ENCODE peak calls at places on chromosomes 11 and 22, in four cellular contexts. W, V, B and L are unnamed samples.

GRCh38 chr22:17305076-17305475 is 64.2 kb upstream of the CECR2 start:
- DNase-seq in B (no peak), W (no peak), V (no peak), L (no peak)

GRCh38 chr22:28802595-28803087 is 2.3 kb upstream of the XBP1 start:
- DNase-seq in V (peak; percentile 14), W (no peak), B (no peak), L (no peak)

GRCh38 chr22:47618180-47618579 is 855.7 kb downstream of the TBC1D22A start:
- DNase-seq in B (no peak), W (no peak), V (no peak), L (no peak)

GRCh38 chr11:79437981-79438630 is 2.7 kb downstream of the TENM4 start:
- DNase-seq in V (peak; percentile 78), W (peak; percentile 67), B (no peak), L (peak; percentile 81)

GRCh38 chr11:104799251-104799650 is 99.0 kb downstream of the CASP12 start:
- DNase-seq in B (no peak), W (no peak), V (no peak), L (no peak)

GRCh38 chr11:36317992-36318391 is 21.9 kb downstream of the PRR5L start:
- DNase-seq in W (no peak), B (no peak), V (no peak), L (no peak)

GRCh38 chr22:48753381-48753730 is 1074.3 kb downstream of the BRD1 start:
- DNase-seq in W (no peak), V (no peak), B (no peak), L (no peak)

GRCh38 chr22:42862045-42862734 is 5.1 kb upstream of the ARFGAP3 start:
- DNase-seq in B (no peak), W (no peak), V (no peak), L (peak; percentile 60)

GRCh38 chr22:17969732-17970131 is 54.6 kb downstream of the MICAL3 start:
- DNase-seq in B (no peak), V (no peak), W (no peak), L (peak; percentile 58)

GRCh38 chr22:41780714-41781507 is 19.6 kb upstream of the CCDC134 start:
- DNase-seq in V (peak; percentile 91), B (no peak), W (no peak), L (no peak)

GRCh38 chr11:47407746-47408590 is at the start of gene SLC39A13:
- DNase-seq in V (peak; percentile 99), W (peak; percentile 99), B (peak; percentile 81), L (peak; percentile 96)

GRCh38 chr11:128508785-128509518 is 78.4 kb downstream of the ETS1 start:
- DNase-seq in V (no peak), B (no peak), W (no peak), L (peak; percentile 34)

GRCh38 chr11:7892751-7893356 is 38.2 kb downstream of the OR10A6 start:
- DNase-seq in V (no peak), B (peak; percentile 22), W (peak; percentile 56), L (peak; percentile 49)

GRCh38 chr22:36432592-36433317 is 45.0 kb upstream of the MYH9 start:
- DNase-seq in V (no peak), B (no peak), W (no peak), L (no peak)

GRCh38 chr11:127017482-127017881 is 16.9 kb upstream of the KIRREL3 start:
- DNase-seq in B (no peak), V (no peak), W (no peak), L (peak; percentile 46)

GRCh38 chr22:41557401-41558240 is 3.2 kb upstream of the CSDC2 start:
- DNase-seq in W (no peak), B (no peak), V (peak; percentile 95), L (peak; percentile 73)

GRCh38 chr22:47634342-47634741 is 871.9 kb downstream of the TBC1D22A start:
- DNase-seq in V (no peak), B (no peak), W (no peak), L (no peak)

DNA sequence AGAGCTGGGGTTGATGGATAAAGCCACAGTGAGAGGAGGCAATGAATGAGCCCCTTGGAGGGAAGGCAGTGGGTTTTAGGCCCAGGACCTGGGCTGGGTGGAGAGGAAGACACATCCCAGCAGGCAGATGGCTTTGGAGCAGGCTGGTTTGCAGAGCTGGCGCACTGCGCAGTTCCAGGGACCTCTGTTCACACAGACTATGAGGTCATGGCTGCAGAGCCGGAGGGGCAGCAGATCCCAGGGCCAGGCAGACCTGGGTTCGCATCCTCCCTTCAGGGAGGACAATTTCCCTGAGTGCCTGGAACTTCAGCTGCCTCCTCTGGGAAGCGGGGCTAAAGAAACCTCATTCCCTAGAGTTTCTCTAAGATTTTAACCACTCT is 28.2 kb upstream of the DGKZ start:
- DNase-seq in W (no peak), B (no peak), V (no peak), L (no peak)
- H3K9ac ChIP-seq in W (no peak overlapping the region), B (no peak overlapping the region), V (no peak overlapping the region), L (no peak overlapping the region)

DNA sequence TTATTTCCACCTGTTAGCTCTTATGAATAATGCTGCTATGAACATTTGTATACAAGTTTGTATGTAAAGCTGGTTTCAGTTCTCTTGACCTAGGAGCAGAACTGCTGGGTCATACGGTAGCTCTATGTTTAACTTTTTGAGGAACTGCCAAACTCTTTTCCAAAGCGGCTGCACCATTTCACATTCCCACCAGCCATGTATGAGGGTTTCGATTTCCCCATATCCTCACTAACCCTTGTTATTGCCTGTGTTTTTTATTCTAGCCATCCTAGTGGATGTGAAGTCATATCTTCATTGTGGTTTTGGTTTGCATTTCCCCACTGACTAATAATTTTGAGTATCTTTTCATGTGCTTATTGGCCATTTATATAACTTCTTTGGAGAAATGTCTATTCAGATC is 21.0 kb downstream of the EXT2 start:
- DNase-seq in V (no peak), W (no peak), B (no peak), L (no peak)
- H3K9me3 ChIP-seq in V (no peaks in the 10 kb centered on the region), W (no peaks in the 10 kb centered on the region), B (no peaks in the 10 kb centered on the region), L (no peaks in the 10 kb centered on the region)

GRCh38 chr11:134030853-134031252 is 38.0 kb upstream of the JAM3 start:
- DNase-seq in B (no peak), W (peak; percentile 56), V (no peak), L (no peak)
- TF ChIP-seq CTCF in B (peak; percentile 43), W (peak; percentile 33), V (no peak), L (no peak)

DNA sequence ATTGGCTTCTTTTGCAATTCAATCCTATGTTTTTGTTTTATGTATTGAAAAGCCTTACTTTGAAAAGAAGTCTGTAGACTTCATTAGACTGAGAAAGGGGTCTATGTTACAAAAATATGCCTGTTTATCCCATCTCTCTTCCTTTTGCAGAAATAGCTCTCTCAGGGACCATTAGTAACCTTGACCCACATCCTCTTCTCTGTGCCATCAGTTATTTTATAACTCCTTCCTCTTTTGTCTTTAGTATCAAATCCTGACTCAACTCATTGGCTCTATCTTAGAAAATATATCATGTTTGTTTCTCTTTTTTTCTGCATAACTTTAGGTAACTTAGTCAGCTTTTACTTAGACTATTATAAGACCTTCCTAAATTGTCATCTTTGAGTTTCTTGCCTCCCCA is 20.3 kb downstream of the ZC3H12C start:
- DNase-seq in W (no peak), B (no peak), V (no peak), L (no peak)
- H3K9ac ChIP-seq in W (no peak overlapping the region), B (no peak overlapping the region), V (no peak overlapping the region), L (no peak overlapping the region)

GRCh38 chr11:115065314-115065713 is 387.0 kb downstream of the NXPE2 start:
- DNase-seq in V (no peak), B (no peak), W (no peak), L (no peak)
- H3K9me3 ChIP-seq in V (no peaks in the 10 kb centered on the region), B (peaks cover 5% of the 10 kb centered on the region), W (no peaks in the 10 kb centered on the region), L (no peaks in the 10 kb centered on the region)